ENCODE peak calls at places on chromosomes 1 and 21, in four cellular contexts. E is heart right ventricle, J is bronchial epithelial cell, T is upper lobe of left lung. F is an unnamed sample.

GRCh38 chr1:70509996-70510876 is 99.2 kb downstream of the CTH start:
- DNase-seq in J (peak; percentile 97), T (no peak), E (no peak), F (peak; percentile 73)

GRCh38 chr21:28025111-28025510 is 967.6 kb downstream of the LTN1 start:
- DNase-seq in E (no peak), J (no peak), T (no peak), F (no peak)

GRCh38 chr1:230424440-230425251 is 1.5 kb downstream of the PGBD5 start:
- DNase-seq in E (no peak), T (no peak), J (peak; percentile 31), F (no peak)

GRCh38 chr21:29265690-29266479 is 32.8 kb upstream of the BACH1 start:
- DNase-seq in E (no peak), T (no peak), J (peak; percentile 33), F (no peak)

GRCh38 chr21:32516729-32517649 is 68.3 kb downstream of the TCP10L start:
- DNase-seq in J (no peak), E (no peak), T (peak; percentile 28), F (peak; percentile 90)

GRCh38 chr1:159207774-159208459 is 3.2 kb downstream of the ACKR1 start:
- DNase-seq in J (no peak), E (no peak), T (no peak), F (no peak)

GRCh38 chr1:157704878-157705277 is 4.3 kb upstream of the FCRL3 start:
- DNase-seq in E (no peak), J (no peak), T (no peak), F (no peak)

GRCh38 chr21:14259669-14260458 is 43.9 kb downstream of the RBM11 start:
- DNase-seq in E (no peak), J (peak; percentile 68), T (no peak), F (peak; percentile 69)

GRCh38 chr21:45542667-45543370 is 579 bp upstream of the SLC19A1 start:
- DNase-seq in T (peak; percentile 24), E (peak; percentile 4), J (no peak), F (peak; percentile 83)

GRCh38 chr1:7478797-7479499 is 292.1 kb upstream of the VAMP3 start:
- DNase-seq in T (peak; percentile 68), J (peak; percentile 22), E (peak; percentile 86), F (peak; percentile 98)

GRCh38 chr1:98387701-98388100 is 273.8 kb upstream of the SNX7 start:
- DNase-seq in T (no peak), J (no peak), E (no peak), F (no peak)

GRCh38 chr1:24555591-24556413 is at the start of gene NCMAP:
- DNase-seq in J (no peak), T (peak; percentile 85), E (no peak), F (no peak)

GRCh38 chr1:109796484-109797305 is 33.0 kb upstream of the EPS8L3 start:
- DNase-seq in E (no peak), J (no peak), T (peak; percentile 18), F (peak; percentile 83)

GRCh38 chr1:80534606-80535360 is 1266.0 kb upstream of the ADGRL2 start:
- DNase-seq in J (peak; percentile 26), T (no peak), E (no peak), F (no peak)

GRCh38 chr1:212432163-212432705 is 486 bp upstream of the NENF start:
- DNase-seq in E (no peak), T (no peak), J (peak; percentile 11), F (peak; percentile 75)

GRCh38 chr1:164743991-164744390 is 185.0 kb downstream of the PBX1 start:
- DNase-seq in T (no peak), E (no peak), J (no peak), F (no peak)

GRCh38 chr1:64163972-64164371 is 39.5 kb upstream of the UBE2U start:
- DNase-seq in J (peak; percentile 33), E (no peak), T (no peak), F (no peak)

GRCh38 chr1:230265200-230266115 is 160.7 kb downstream of the PGBD5 start:
- DNase-seq in T (no peak), J (no peak), E (no peak), F (no peak)

GRCh38 chr1:7223334-7224080 is 438.3 kb downstream of the CAMTA1 start:
- DNase-seq in E (no peak), J (peak; percentile 91), T (no peak), F (peak; percentile 95)

GRCh38 chr1:108663074-108663473 is 2.2 kb upstream of the HENMT1 start:
- DNase-seq in J (no peak), T (no peak), E (no peak), F (no peak)

GRCh38 chr1:1550591-1551432 is 10.4 kb upstream of the TMEM240 start:
- DNase-seq in T (no peak), J (no peak), E (no peak), F (peak; percentile 95)

GRCh38 chr1:38006008-38006828 is 904 bp upstream of the FHL3 start:
- DNase-seq in E (peak; percentile 75), J (no peak), T (no peak), F (no peak)

GRCh38 chr21:16644690-16645089 is 868.2 kb upstream of the CXADR start:
- DNase-seq in J (peak; percentile 47), T (no peak), E (no peak), F (no peak)

GRCh38 chr1:76055987-76056386 is 18.6 kb upstream of the ST6GALNAC3 start:
- DNase-seq in E (no peak), T (no peak), J (no peak), F (no peak)

GRCh38 chr1:195763907-195764183 is 844.4 kb downstream of the KCNT2 start:
- DNase-seq in E (no peak), T (no peak), J (no peak), F (no peak)

GRCh38 chr1:154406572-154406879 is 1.4 kb downstream of the IL6R start:
- DNase-seq in E (no peak), J (no peak), T (no peak), F (no peak)

GRCh38 chr1:154404511-154404931 is 622 bp upstream of the IL6R start:
- DNase-seq in E (no peak), T (no peak), J (no peak), F (no peak)

GRCh38 chr1:154405762-154406571 is 824 bp downstream of the IL6R start:
- DNase-seq in E (peak; percentile 76), T (peak; percentile 83), J (peak; percentile 67), F (peak; percentile 79)

GRCh38 chr1:154403983-154404382 is 1.2 kb upstream of the IL6R start:
- DNase-seq in J (no peak), T (no peak), E (no peak), F (no peak)

DNA sequence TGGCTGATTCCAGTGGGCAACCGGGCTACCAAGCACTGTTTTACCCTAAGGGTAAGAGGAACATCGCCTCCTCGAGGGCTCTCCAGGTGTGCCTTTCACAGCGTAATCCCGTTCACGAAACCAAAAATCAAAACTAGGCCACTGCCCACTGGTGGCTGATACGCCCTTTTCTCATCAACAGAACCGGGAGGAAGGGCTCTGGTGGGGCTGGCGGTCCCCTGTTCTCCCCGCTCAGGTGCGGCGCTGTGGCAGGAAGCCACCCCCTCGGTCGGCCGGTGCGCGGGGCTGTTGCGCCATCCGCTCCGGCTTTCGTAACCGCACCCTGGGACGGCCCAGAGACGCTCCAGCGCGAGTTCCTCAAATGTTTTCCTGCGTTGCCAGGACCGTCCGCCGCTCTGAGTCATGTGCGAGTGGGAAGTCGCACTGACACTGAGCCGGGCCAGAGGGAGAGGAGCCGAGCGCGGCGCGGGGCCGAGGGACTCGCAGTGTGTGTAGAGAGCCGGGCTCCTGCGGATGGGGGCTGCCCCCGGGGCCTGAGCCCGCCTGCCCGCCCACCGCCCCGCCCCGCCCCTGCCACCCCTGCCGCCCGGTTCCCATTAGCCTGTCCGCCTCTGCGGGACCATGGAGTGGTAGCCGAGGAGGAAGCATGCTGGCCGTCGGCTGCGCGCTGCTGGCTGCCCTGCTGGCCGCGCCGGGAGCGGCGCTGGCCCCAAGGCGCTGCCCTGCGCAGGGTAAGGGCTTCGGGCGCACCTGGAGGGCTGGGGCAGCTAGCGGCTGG is at the start of gene IL6R:
- DNase-seq in E (peak; percentile 91), J (peak; percentile 90), T (peak; percentile 96), F (peak; percentile 97)
- TF ChIP-seq CTCF in E (peak; percentile 55), J (peak; percentile 55), T (peak; percentile 49), F (no peak)

DNA sequence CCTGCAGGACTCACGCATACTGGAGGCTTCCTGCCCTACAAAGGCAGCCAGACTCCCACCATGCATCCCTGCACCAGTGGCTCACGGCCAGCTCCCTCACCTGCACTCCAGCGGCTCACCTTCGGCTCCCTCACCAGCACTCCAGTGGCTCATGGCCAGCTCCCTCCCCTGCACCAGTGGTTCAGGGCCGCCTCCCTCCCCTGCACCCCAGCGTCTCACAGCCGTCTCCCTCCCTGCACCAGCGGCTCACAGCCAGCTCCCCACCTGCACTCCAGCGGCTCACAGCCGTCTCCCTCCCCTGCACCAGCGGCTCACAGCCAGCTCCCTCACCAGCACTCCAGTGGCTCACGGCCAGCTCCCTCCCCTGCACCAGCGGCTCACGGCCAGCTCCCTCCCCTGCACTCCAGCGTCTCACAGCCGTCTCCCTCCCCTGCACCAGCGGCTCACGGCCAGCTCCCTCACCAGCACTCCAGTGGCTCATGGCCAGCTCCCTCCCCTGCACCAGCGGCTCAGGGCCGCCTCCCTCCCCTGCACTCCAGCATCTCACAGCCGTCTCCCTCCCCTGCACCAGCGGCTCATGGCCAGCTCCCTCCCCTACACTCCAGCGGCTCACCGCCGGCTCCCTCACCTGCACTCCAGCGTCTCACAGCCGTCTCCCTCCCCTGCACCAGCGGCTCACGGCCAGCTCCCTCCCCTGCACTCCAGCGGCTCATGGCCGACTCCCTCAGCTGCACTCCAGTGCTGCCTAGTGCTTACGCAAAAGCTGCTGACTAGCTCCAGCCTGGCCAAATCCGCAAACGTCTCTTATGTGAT is 324.5 kb downstream of the NPHP4 start:
- DNase-seq in E (no peak), J (no peak), T (no peak), F (no peak)
- H3K27me3 ChIP-seq in E (peaks cover 16% of the 10 kb centered on the region), J (no peaks in the 10 kb centered on the region), T (no peaks in the 10 kb centered on the region), F (no peaks in the 10 kb centered on the region)

GRCh38 chr1:208304193-208304712 is 60.1 kb upstream of the PLXNA2 start:
- DNase-seq in T (no peak), J (no peak), E (no peak), F (no peak)

GRCh38 chr1:208302702-208303101 is 58.5 kb upstream of the PLXNA2 start:
- DNase-seq in E (no peak), T (peak; percentile 45), J (no peak), F (no peak)

GRCh38 chr1:208303743-208304142 is 59.6 kb upstream of the PLXNA2 start:
- DNase-seq in E (no peak), J (no peak), T (no peak), F (peak; percentile 67)

GRCh38 chr1:208300084-208300770 is 56.0 kb upstream of the PLXNA2 start:
- DNase-seq in J (no peak), E (no peak), T (peak; percentile 60), F (no peak)

GRCh38 chr1:208298593-208299233 is 54.5 kb upstream of the PLXNA2 start:
- DNase-seq in T (peak; percentile 80), E (no peak), J (no peak), F (no peak)
- TF ChIP-seq CTCF in T (no peak), E (no peak), J (no peak), F (no peak)

DNA sequence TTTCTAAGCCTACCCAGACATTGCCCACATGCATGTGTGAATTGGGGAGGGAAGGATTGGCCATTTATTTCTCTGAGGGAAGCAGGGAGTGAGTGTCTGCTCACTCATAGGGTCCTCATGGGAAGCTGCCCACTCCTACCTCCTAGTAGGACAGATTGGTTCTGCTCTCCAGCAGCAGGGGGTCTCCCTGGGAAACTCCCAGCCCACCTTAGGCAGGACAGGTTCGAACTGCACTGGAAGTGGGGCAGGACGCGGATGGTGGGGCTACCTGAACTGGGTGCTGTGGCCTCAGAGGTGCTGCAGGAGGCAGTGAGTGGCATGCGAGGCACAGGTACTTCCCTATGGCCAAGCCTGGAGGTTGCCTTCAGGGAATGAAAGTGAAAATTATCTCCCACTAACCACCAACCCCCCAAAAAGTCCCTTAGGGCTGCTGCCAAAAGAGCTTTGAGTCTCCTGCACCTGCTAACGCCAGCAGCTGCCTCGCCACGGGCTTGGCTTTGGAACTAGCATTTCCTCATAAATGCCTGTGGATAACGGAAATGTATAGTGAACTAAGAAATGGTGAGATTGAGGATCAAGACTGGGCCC is 157.0 kb upstream of the COA6 start:
- DNase-seq in J (no peak), E (no peak), T (no peak), F (no peak)
- H3K27me3 ChIP-seq in J (no peaks in the 10 kb centered on the region), E (peaks cover 68% of the 10 kb centered on the region), T (no peaks in the 10 kb centered on the region), F (peaks cover 26% of the 10 kb centered on the region)